ENCODE peak calls at places on chromosomes 3 and 15, in six cellular contexts. One of them, this sample, is unnamed.

GRCh38 chr3:173732237-173732636 is 334.7 kb downstream of the NLGN1 start:
- DNase-seq in GM12878: no peak
- DNase-seq in GM12892: no peak
- DNase-seq in HepG2: no peak
- DNase-seq in K562: no peak
- DNase-seq in H1: no peak
- DNase-seq in this sample: no peak

GRCh38 chr15:97959738-97960363 is 652 bp upstream of the ARRDC4 start:
- DNase-seq in GM12878: no peak
- DNase-seq in GM12892: no peak
- DNase-seq in HepG2: no peak
- DNase-seq in K562: no peak
- DNase-seq in H1: no peak
- DNase-seq in this sample: no peak

GRCh38 chr3:61866961-61867461 is 305.6 kb downstream of the PTPRG start:
- DNase-seq in GM12878: no peak
- DNase-seq in GM12892: no peak
- DNase-seq in HepG2: no peak
- DNase-seq in K562: no peak
- DNase-seq in H1: no peak
- DNase-seq in this sample: no peak

GRCh38 chr3:113533534-113533892 is 1.2 kb downstream of the SIDT1 start:
- DNase-seq in GM12878: no peak
- DNase-seq in GM12892: no peak
- DNase-seq in HepG2: no peak
- DNase-seq in K562: no peak
- DNase-seq in H1: no peak
- DNase-seq in this sample: no peak

GRCh38 chr15:31483053-31483923 is 156.7 kb downstream of the KLF13 start:
- DNase-seq in GM12878: no peak
- DNase-seq in GM12892: no peak
- DNase-seq in HepG2: no peak
- DNase-seq in K562: no peak
- DNase-seq in H1: no peak
- DNase-seq in this sample: no peak

GRCh38 chr3:52262447-52262846 is 16.0 kb downstream of the WDR82 start:
- DNase-seq in GM12878: no peak
- DNase-seq in GM12892: no peak
- DNase-seq in HepG2: no peak
- DNase-seq in K562: no peak
- DNase-seq in H1: no peak
- DNase-seq in this sample: no peak

GRCh38 chr3:2765002-2765579 is 345.1 kb downstream of the IL5RA start:
- DNase-seq in GM12878: no peak
- DNase-seq in GM12892: no peak
- DNase-seq in HepG2: peak; percentile 9
- DNase-seq in K562: no peak
- DNase-seq in H1: no peak
- DNase-seq in this sample: no peak

GRCh38 chr15:60070838-60071493 is 66.9 kb downstream of the FOXB1 start:
- DNase-seq in GM12878: no peak
- DNase-seq in GM12892: no peak
- DNase-seq in HepG2: no peak
- DNase-seq in K562: no peak
- DNase-seq in H1: no peak
- DNase-seq in this sample: no peak

GRCh38 chr3:184237211-184237610 is 7.8 kb downstream of the VWA5B2 start:
- DNase-seq in GM12878: no peak
- DNase-seq in GM12892: no peak
- DNase-seq in HepG2: no peak
- DNase-seq in K562: no peak
- DNase-seq in H1: no peak
- DNase-seq in this sample: no peak

GRCh38 chr3:143224731-143225130 is 105.2 kb downstream of the CHST2 start:
- DNase-seq in GM12878: no peak
- DNase-seq in GM12892: no peak
- DNase-seq in HepG2: no peak
- DNase-seq in K562: no peak
- DNase-seq in H1: no peak
- DNase-seq in this sample: no peak

GRCh38 chr3:113260980-113261920 is 49.9 kb downstream of the BOC start:
- DNase-seq in GM12878: no peak
- DNase-seq in GM12892: no peak
- DNase-seq in HepG2: no peak
- DNase-seq in K562: no peak
- DNase-seq in H1: no peak
- DNase-seq in this sample: no peak

GRCh38 chr3:187185759-187186158 is 11.5 kb upstream of the RTP1 start:
- DNase-seq in GM12878: no peak
- DNase-seq in GM12892: no peak
- DNase-seq in HepG2: no peak
- DNase-seq in K562: no peak
- DNase-seq in H1: peak; percentile 68
- DNase-seq in this sample: no peak

GRCh38 chr15:49423021-49423420 is at the start of gene FGF7:
- DNase-seq in GM12878: no peak
- DNase-seq in GM12892: no peak
- DNase-seq in HepG2: peak; percentile 2
- DNase-seq in K562: no peak
- DNase-seq in H1: no peak
- DNase-seq in this sample: no peak

GRCh38 chr3:42052132-42052866 is 38.9 kb upstream of the TRAK1 start:
- DNase-seq in GM12878: no peak
- DNase-seq in GM12892: no peak
- DNase-seq in HepG2: no peak
- DNase-seq in K562: no peak
- DNase-seq in H1: no peak
- DNase-seq in this sample: no peak

GRCh38 chr15:41855121-41855941 is 16.7 kb downstream of the PLA2G4B start:
- DNase-seq in GM12878: no peak
- DNase-seq in GM12892: no peak
- DNase-seq in HepG2: no peak
- DNase-seq in K562: no peak
- DNase-seq in H1: no peak
- DNase-seq in this sample: no peak

GRCh38 chr3:193068365-193068764 is 150.7 kb upstream of the MB21D2 start:
- DNase-seq in GM12878: no peak
- DNase-seq in GM12892: no peak
- DNase-seq in HepG2: no peak
- DNase-seq in K562: no peak
- DNase-seq in H1: no peak
- DNase-seq in this sample: no peak
- TF ChIP-seq POLR2AphosphoS5 in GM12878: no peak
- TF ChIP-seq POLR2AphosphoS5 in GM12892: no peak
- TF ChIP-seq POLR2AphosphoS5 in HepG2: no peak
- TF ChIP-seq POLR2AphosphoS5 in K562: no peak
- TF ChIP-seq POLR2AphosphoS5 in H1: no peak
- TF ChIP-seq POLR2AphosphoS5 in this sample: no peak

DNA sequence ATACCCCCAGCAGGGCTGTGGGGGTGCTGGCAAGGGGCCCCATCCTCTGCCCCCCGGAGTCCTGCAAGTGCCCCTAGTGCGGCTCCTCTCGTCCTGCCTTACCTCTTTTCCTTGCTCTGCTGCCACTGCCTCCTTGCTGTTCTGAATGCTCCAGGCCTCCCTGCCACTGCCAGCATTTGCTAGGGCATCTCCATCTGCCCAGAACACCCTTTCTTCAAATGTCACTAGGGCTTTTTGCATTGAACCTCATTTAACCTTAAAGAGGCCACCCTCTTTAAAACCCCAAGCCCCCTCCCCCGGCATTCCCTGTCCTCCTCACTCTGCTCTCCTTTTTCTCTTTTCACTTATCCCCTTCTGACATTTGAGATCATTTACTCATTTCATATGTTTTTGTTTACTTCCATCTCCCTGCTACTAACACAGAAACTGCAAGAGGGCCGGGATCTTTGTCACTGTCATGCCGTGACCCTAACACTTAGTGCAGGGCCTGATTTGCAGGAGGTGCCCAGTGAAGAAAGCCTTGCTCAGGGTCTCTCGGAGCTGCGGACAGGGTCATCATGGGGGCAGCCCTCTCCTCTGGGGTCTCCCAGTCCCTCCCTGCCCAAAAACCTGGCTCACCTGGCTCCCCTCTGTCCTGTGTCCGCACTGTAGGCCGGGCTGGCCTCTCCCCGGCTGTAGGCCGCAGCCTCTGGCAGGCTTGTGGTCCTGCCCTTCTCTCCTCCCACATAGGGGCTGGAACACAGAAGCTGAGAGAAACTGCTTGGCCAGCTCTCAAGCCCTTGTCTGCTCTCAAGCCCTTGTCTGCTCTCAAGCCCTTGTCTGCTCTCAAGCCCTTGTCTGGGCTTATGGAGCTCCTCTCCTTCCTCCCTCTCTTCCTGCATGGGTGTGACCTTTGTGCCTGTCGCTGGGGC is at the start of gene ACOX2:
- DNase-seq in GM12878: no peak
- DNase-seq in GM12892: no peak
- DNase-seq in HepG2: no peak
- DNase-seq in K562: peak; percentile 2
- DNase-seq in H1: no peak
- DNase-seq in this sample: no peak
- TF ChIP-seq POLR2A in GM12878: no peak
- TF ChIP-seq POLR2A in GM12892: no peak
- TF ChIP-seq POLR2A in HepG2: peak; percentile 71
- TF ChIP-seq POLR2A in K562: no peak
- TF ChIP-seq POLR2A in H1: no peak
- TF ChIP-seq POLR2A in this sample: no peak

DNA sequence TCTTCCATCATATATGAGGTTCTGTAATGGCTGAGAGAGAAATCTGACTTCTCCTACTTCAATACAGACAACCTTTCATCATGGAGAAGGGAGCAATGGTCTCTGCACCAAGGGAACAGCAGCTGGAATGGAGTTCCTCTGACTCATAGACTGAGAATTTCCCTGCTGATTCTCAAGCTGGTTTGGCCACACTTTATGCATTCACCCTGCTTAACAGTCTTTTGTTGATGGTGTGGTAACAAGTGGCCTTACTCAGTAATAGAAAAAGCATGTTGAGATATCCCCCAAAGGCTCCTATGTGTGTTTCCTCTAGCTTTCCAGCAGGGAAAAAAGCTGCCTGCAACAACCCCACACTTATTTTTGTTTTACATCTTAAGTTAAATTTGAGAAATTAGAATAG is 138.1 kb downstream of the GREM1 start:
- DNase-seq in GM12878: no peak
- DNase-seq in GM12892: no peak
- DNase-seq in HepG2: peak; percentile 81
- DNase-seq in K562: no peak
- DNase-seq in H1: peak; percentile 50
- DNase-seq in this sample: no peak
- TF ChIP-seq TAF1 in GM12878: no peak
- TF ChIP-seq TAF1 in GM12892: no peak
- TF ChIP-seq TAF1 in HepG2: no peak
- TF ChIP-seq TAF1 in K562: no peak
- TF ChIP-seq TAF1 in H1: no peak
- TF ChIP-seq TAF1 in this sample: no peak

DNA sequence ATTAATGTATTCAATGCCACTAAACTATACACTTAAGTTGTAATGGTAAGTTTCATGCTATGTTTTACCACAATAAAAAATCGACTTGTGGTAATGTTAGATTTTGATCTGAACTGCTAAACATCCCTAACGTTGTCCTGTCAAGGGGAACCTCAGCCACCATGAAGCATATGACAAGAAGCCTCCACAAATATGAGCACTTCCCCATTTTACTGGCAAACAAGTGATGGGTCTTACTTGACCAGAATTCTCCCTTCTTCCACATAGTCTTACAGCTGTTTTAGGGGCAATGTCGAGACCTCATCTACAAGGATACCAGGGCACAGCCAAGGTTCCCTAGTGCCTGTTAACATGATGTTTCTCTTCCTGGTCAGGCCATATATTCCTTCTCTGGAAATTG is 124.3 kb upstream of the ABI3BP start:
- DNase-seq in GM12878: no peak
- DNase-seq in GM12892: no peak
- DNase-seq in HepG2: no peak
- DNase-seq in K562: no peak
- DNase-seq in H1: no peak
- DNase-seq in this sample: no peak
- TF ChIP-seq POLR2AphosphoS5 in GM12878: no peak
- TF ChIP-seq POLR2AphosphoS5 in GM12892: no peak
- TF ChIP-seq POLR2AphosphoS5 in HepG2: no peak
- TF ChIP-seq POLR2AphosphoS5 in K562: no peak
- TF ChIP-seq POLR2AphosphoS5 in H1: no peak
- TF ChIP-seq POLR2AphosphoS5 in this sample: no peak

GRCh38 chr3:14651440-14652251 is at the start of gene CCDC174:
- DNase-seq in GM12878: peak; percentile 100
- DNase-seq in GM12892: peak; percentile 74
- DNase-seq in HepG2: peak; percentile 99
- DNase-seq in K562: peak; percentile 93
- DNase-seq in H1: peak; percentile 96
- DNase-seq in this sample: peak; percentile 71
- TF ChIP-seq POLR2A in GM12878: peak; percentile 99
- TF ChIP-seq POLR2A in GM12892: peak; percentile 98
- TF ChIP-seq POLR2A in HepG2: peak; percentile 95
- TF ChIP-seq POLR2A in K562: peak; percentile 96
- TF ChIP-seq POLR2A in H1: peak; percentile 58
- TF ChIP-seq POLR2A in this sample: peak; percentile 99